ENCODE peak calls at places on chromosomes 16 and 17, in four cellular contexts. One of them, this sample, is unnamed.

GRCh38 chr17:17683710-17684365 is 2.6 kb downstream of the RAI1 start:
- DNase-seq in K562: no peak
- DNase-seq in H1: no peak
- DNase-seq in HepG2: no peak
- DNase-seq in this sample: no peak

GRCh38 chr16:71933913-71934696 is 38.8 kb downstream of the IST1 start:
- DNase-seq in K562: peak; percentile 58
- DNase-seq in H1: no peak
- DNase-seq in HepG2: no peak
- DNase-seq in this sample: no peak

GRCh38 chr17:9383828-9384227 is 191.8 kb downstream of the STX8 start:
- DNase-seq in K562: no peak
- DNase-seq in H1: no peak
- DNase-seq in HepG2: no peak
- DNase-seq in this sample: no peak

GRCh38 chr16:22373662-22374310 is 633 bp downstream of the CDR2 start:
- DNase-seq in K562: peak; percentile 46
- DNase-seq in H1: no peak
- DNase-seq in HepG2: no peak
- DNase-seq in this sample: peak; percentile 42

GRCh38 chr17:2058521-2059124 is 3.7 kb downstream of the HIC1 start:
- DNase-seq in K562: no peak
- DNase-seq in H1: no peak
- DNase-seq in HepG2: no peak
- DNase-seq in this sample: peak; percentile 92

GRCh38 chr16:79665970-79666369 is 65.4 kb upstream of the MAF start:
- DNase-seq in K562: no peak
- DNase-seq in H1: no peak
- DNase-seq in HepG2: no peak
- DNase-seq in this sample: no peak

GRCh38 chr17:46175891-46176290 is 17.3 kb downstream of the KANSL1 start:
- DNase-seq in K562: no peak
- DNase-seq in H1: no peak
- DNase-seq in HepG2: no peak
- DNase-seq in this sample: no peak

GRCh38 chr16:65121870-65122723 is at the start of gene CDH11:
- DNase-seq in K562: no peak
- DNase-seq in H1: no peak
- DNase-seq in HepG2: no peak
- DNase-seq in this sample: peak; percentile 70

GRCh38 chr16:14436410-14436955 is 193.6 kb downstream of the PARN start:
- DNase-seq in K562: no peak
- DNase-seq in H1: no peak
- DNase-seq in HepG2: no peak
- DNase-seq in this sample: no peak

GRCh38 chr17:31051517-31051916 is 43.3 kb upstream of the NF1 start:
- DNase-seq in K562: no peak
- DNase-seq in H1: no peak
- DNase-seq in HepG2: no peak
- DNase-seq in this sample: no peak

GRCh38 chr17:83098241-83099085 is 19.1 kb downstream of the METRNL start:
- DNase-seq in K562: no peak
- DNase-seq in H1: no peak
- DNase-seq in HepG2: no peak
- DNase-seq in this sample: no peak

GRCh38 chr17:41655611-41656111 is 31.3 kb upstream of the KRT17 start:
- DNase-seq in K562: no peak
- DNase-seq in H1: no peak
- DNase-seq in HepG2: no peak
- DNase-seq in this sample: peak; percentile 76

GRCh38 chr16:4945560-4946502 is 8.9 kb upstream of the PPL start:
- DNase-seq in K562: no peak
- DNase-seq in H1: no peak
- DNase-seq in HepG2: no peak
- DNase-seq in this sample: no peak

GRCh38 chr17:10019941-10020403 is 114.9 kb upstream of the RCVRN start:
- DNase-seq in K562: no peak
- DNase-seq in H1: no peak
- DNase-seq in HepG2: no peak
- DNase-seq in this sample: no peak

GRCh38 chr17:45752246-45752645 is 31.9 kb upstream of the CRHR1 start:
- DNase-seq in K562: no peak
- DNase-seq in H1: no peak
- DNase-seq in HepG2: no peak
- DNase-seq in this sample: no peak

GRCh38 chr17:76585048-76585648 is 512 bp downstream of the ST6GALNAC2 start:
- DNase-seq in K562: no peak
- DNase-seq in H1: no peak
- DNase-seq in HepG2: no peak
- DNase-seq in this sample: peak; percentile 35

GRCh38 chr16:51854401-51854951 is 692.5 kb downstream of the TOX3 start:
- DNase-seq in K562: no peak
- DNase-seq in H1: no peak
- DNase-seq in HepG2: no peak
- DNase-seq in this sample: no peak

GRCh38 chr17:180380-181212 is 854 bp downstream of the DOC2B start:
- DNase-seq in K562: no peak
- DNase-seq in H1: no peak
- DNase-seq in HepG2: no peak
- DNase-seq in this sample: no peak

GRCh38 chr16:2238396-2239230 is 2.4 kb downstream of the DNASE1L2 start:
- DNase-seq in K562: no peak
- DNase-seq in H1: no peak
- DNase-seq in HepG2: no peak
- DNase-seq in this sample: peak; percentile 38

GRCh38 chr17:10292057-10292931 is 80.5 kb downstream of the MYH13 start:
- DNase-seq in K562: peak; percentile 18
- DNase-seq in H1: no peak
- DNase-seq in HepG2: no peak
- DNase-seq in this sample: no peak

GRCh38 chr17:65730711-65731169 is 169.3 kb upstream of the AXIN2 start:
- DNase-seq in K562: no peak
- DNase-seq in H1: no peak
- DNase-seq in HepG2: no peak
- DNase-seq in this sample: no peak

GRCh38 chr16:14492614-14493013 is 137.4 kb downstream of the PARN start:
- DNase-seq in K562: no peak
- DNase-seq in H1: no peak
- DNase-seq in HepG2: no peak
- DNase-seq in this sample: no peak

GRCh38 chr17:75518201-75518600 is 1.9 kb downstream of the TSEN54 start:
- DNase-seq in K562: no peak
- DNase-seq in H1: no peak
- DNase-seq in HepG2: no peak
- DNase-seq in this sample: no peak

GRCh38 chr16:27759947-27760844 is 210.3 kb downstream of the KATNIP start:
- DNase-seq in K562: peak; percentile 52
- DNase-seq in H1: no peak
- DNase-seq in HepG2: no peak
- DNase-seq in this sample: no peak

GRCh38 chr17:6072157-6072556 is 2.0 kb downstream of the WSCD1 start:
- DNase-seq in K562: no peak
- DNase-seq in H1: no peak
- DNase-seq in HepG2: no peak
- DNase-seq in this sample: no peak

GRCh38 chr16:81167851-81168250 is 70.6 kb upstream of the BCO1 start:
- DNase-seq in K562: no peak
- DNase-seq in H1: no peak
- DNase-seq in HepG2: no peak
- DNase-seq in this sample: no peak

GRCh38 chr17:49016775-49017463 is 19.7 kb downstream of the IGF2BP1 start:
- DNase-seq in K562: no peak
- DNase-seq in H1: no peak
- DNase-seq in HepG2: no peak
- DNase-seq in this sample: no peak

GRCh38 chr17:78726471-78727010 is 55.5 kb downstream of the CYTH1 start:
- DNase-seq in K562: no peak
- DNase-seq in H1: no peak
- DNase-seq in HepG2: no peak
- DNase-seq in this sample: no peak
- TF ChIP-seq JUN in K562: no peak
- TF ChIP-seq JUN in H1: no peak
- TF ChIP-seq JUN in HepG2: no peak
- TF ChIP-seq JUN in this sample: no peak

DNA sequence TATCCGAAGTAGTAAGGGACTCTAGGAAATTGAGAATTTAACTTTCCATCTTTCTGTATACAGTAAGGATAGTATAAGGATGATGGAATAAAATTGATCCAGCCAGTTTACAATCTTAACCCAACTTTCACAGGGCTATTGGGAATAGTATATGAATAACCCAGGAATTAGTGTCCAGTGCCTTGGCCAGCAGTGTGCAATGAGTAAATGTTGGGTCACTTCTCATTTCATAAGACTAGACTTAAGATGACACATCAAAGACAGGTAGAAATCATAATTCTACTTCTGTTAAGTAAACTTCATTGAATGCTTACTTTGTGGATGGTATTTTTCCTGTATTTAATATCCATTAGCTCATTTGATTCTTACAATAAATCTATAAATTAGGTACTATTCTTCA is 949.6 kb upstream of the GOT2 start:
- DNase-seq in K562: no peak
- DNase-seq in H1: no peak
- DNase-seq in HepG2: no peak
- DNase-seq in this sample: no peak
- TF ChIP-seq ATF2 in K562: no peak
- TF ChIP-seq ATF2 in H1: no peak
- TF ChIP-seq ATF2 in HepG2: no peak
- TF ChIP-seq ATF2 in this sample: no peak

GRCh38 chr16:49431591-49432290 is 58.1 kb downstream of the C16orf78 start:
- DNase-seq in K562: no peak
- DNase-seq in H1: no peak
- DNase-seq in HepG2: no peak
- DNase-seq in this sample: no peak

GRCh38 chr16:49431040-49431439 is 57.4 kb downstream of the C16orf78 start:
- DNase-seq in K562: no peak
- DNase-seq in H1: no peak
- DNase-seq in HepG2: no peak
- DNase-seq in this sample: no peak

GRCh38 chr16:49424961-49425360 is 51.4 kb downstream of the C16orf78 start:
- DNase-seq in K562: no peak
- DNase-seq in H1: no peak
- DNase-seq in HepG2: no peak
- DNase-seq in this sample: no peak

GRCh38 chr16:49428808-49429207 is 55.2 kb downstream of the C16orf78 start:
- DNase-seq in K562: no peak
- DNase-seq in H1: no peak
- DNase-seq in HepG2: no peak
- DNase-seq in this sample: no peak

DNA sequence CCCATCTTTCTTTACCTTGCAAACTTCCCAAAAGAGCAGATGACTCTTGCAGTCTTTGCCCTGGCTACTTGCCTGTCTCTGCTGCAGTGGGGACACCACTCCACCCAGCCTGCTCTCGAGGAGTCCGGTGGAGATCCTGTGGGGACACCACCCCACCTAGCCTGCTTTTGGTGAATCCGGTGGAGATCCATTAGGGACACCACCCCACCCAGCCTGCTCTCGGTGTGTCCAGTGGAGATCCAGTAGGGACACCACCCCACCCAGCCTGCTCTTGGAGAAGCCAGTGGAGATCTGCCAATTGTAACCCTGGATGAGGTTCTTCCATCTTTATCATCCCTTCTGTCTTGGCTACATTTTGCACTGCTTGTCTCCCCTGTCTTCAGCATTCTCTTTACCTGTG is 54.2 kb downstream of the C16orf78 start:
- DNase-seq in K562: no peak
- DNase-seq in H1: no peak
- DNase-seq in HepG2: no peak
- DNase-seq in this sample: no peak
- TF ChIP-seq JUN in K562: no peak
- TF ChIP-seq JUN in H1: no peak
- TF ChIP-seq JUN in HepG2: no peak
- TF ChIP-seq JUN in this sample: no peak

GRCh38 chr16:82629441-82630027 is 2.8 kb downstream of the CDH13 start:
- DNase-seq in K562: no peak
- DNase-seq in H1: no peak
- DNase-seq in HepG2: no peak
- DNase-seq in this sample: no peak
- TF ChIP-seq ATF2 in K562: no peak
- TF ChIP-seq ATF2 in H1: no peak
- TF ChIP-seq ATF2 in HepG2: no peak
- TF ChIP-seq ATF2 in this sample: no peak

GRCh38 chr16:86387461-86388440 is 122.6 kb upstream of the FOXF1 start:
- DNase-seq in K562: peak; percentile 28
- DNase-seq in H1: no peak
- DNase-seq in HepG2: no peak
- DNase-seq in this sample: no peak
- TF ChIP-seq JUN in K562: no peak
- TF ChIP-seq JUN in H1: no peak
- TF ChIP-seq JUN in HepG2: no peak
- TF ChIP-seq JUN in this sample: no peak

GRCh38 chr16:29784901-29785500 is 5.5 kb upstream of the KIF22 start:
- DNase-seq in K562: peak; percentile 86
- DNase-seq in H1: peak; percentile 70
- DNase-seq in HepG2: no peak
- DNase-seq in this sample: peak; percentile 94
- TF ChIP-seq ATF2 in K562: no peak
- TF ChIP-seq ATF2 in H1: no peak
- TF ChIP-seq ATF2 in HepG2: peak; percentile 81
- TF ChIP-seq ATF2 in this sample: no peak

GRCh38 chr17:79374087-79374486 is 236.8 kb downstream of the RBFOX3 start:
- DNase-seq in K562: no peak
- DNase-seq in H1: no peak
- DNase-seq in HepG2: no peak
- DNase-seq in this sample: no peak
- TF ChIP-seq JUN in K562: no peak
- TF ChIP-seq JUN in H1: no peak
- TF ChIP-seq JUN in HepG2: no peak
- TF ChIP-seq JUN in this sample: no peak

DNA sequence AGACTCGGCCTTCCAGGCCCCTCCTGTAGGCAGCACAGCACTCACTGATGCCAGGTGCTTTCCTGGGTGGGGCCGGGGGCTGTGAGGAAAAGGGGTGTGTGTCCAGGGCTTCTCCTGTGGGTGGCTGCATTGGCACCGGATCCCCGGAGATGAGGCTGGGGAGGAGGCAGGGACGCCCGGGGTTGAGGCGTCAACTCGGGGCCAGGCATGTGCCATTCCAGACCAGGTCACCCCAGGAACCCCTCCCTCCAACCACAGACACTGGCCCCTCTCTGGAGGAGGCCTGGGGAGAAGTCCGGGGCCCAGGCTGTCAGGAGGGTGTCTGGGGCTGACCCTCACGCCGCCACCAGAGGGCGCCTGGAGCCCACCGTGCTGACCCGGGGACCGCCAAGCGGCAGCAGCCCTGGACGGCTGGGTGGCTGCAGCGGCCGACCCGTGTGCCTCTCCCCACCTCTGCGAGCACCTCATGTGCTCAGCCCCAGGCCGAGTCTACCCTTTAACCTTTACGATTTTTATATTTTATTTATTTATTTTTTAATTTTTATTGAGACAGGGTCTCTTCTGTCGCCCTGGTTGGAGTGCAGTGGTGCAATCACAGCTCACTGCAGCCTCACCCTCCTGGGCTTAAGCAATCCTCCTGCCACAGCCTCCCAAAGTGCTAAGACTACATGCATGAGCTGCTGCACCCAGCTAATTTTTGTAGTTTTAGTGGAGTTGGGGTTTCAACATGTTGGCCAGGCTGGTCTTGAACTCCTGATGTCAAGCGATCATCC is 3.2 kb upstream of the METRN start:
- DNase-seq in K562: peak; percentile 84
- DNase-seq in H1: no peak
- DNase-seq in HepG2: no peak
- DNase-seq in this sample: peak; percentile 90
- TF ChIP-seq ATF2 in K562: no peak
- TF ChIP-seq ATF2 in H1: no peak
- TF ChIP-seq ATF2 in HepG2: no peak
- TF ChIP-seq ATF2 in this sample: no peak